ENCODE peak calls at places on chromosomes 16 and 17, in seven cellular contexts. One of them, this sample, is unnamed.

GRCh38 chr16:57763290-57764005 is 27.9 kb downstream of the KATNB1 start:
- DNase-seq in CD4-positive, alpha-beta memory T cell: no peak
- DNase-seq in fibroblast of lung: no peak
- DNase-seq in skeletal muscle cell: no peak
- DNase-seq in A549: no peak
- DNase-seq in HL-60: no peak
- DNase-seq in body of pancreas: no peak
- DNase-seq in this sample: no peak

GRCh38 chr16:30350134-30350871 is 4.8 kb downstream of the CD2BP2 start:
- DNase-seq in CD4-positive, alpha-beta memory T cell: no peak
- DNase-seq in fibroblast of lung: peak
- DNase-seq in skeletal muscle cell: no peak
- DNase-seq in A549: no peak
- DNase-seq in HL-60: no peak
- DNase-seq in body of pancreas: no peak
- DNase-seq in this sample: no peak

GRCh38 chr17:35052240-35052608 is 11.3 kb downstream of the RFFL start:
- DNase-seq in CD4-positive, alpha-beta memory T cell: no peak
- DNase-seq in fibroblast of lung: peak
- DNase-seq in skeletal muscle cell: peak
- DNase-seq in A549: no peak
- DNase-seq in HL-60: no peak
- DNase-seq in body of pancreas: no peak
- DNase-seq in this sample: peak

GRCh38 chr16:76910931-76911330 is 280.1 kb upstream of the MON1B start:
- DNase-seq in CD4-positive, alpha-beta memory T cell: no peak
- DNase-seq in fibroblast of lung: peak
- DNase-seq in skeletal muscle cell: peak
- DNase-seq in A549: peak
- DNase-seq in HL-60: no peak
- DNase-seq in body of pancreas: no peak
- DNase-seq in this sample: peak

GRCh38 chr17:48520631-48521045 is 10.2 kb downstream of the HOXB1 start:
- DNase-seq in CD4-positive, alpha-beta memory T cell: no peak
- DNase-seq in fibroblast of lung: no peak
- DNase-seq in skeletal muscle cell: no peak
- DNase-seq in A549: no peak
- DNase-seq in HL-60: no peak
- DNase-seq in body of pancreas: no peak
- DNase-seq in this sample: no peak

GRCh38 chr17:13572581-13572980 is 29.1 kb downstream of the HS3ST3A1 start:
- DNase-seq in CD4-positive, alpha-beta memory T cell: no peak
- DNase-seq in fibroblast of lung: no peak
- DNase-seq in skeletal muscle cell: no peak
- DNase-seq in A549: no peak
- DNase-seq in HL-60: no peak
- DNase-seq in body of pancreas: no peak
- DNase-seq in this sample: no peak

GRCh38 chr17:57107498-57108101 is 22.6 kb downstream of the AKAP1 start:
- DNase-seq in CD4-positive, alpha-beta memory T cell: no peak
- DNase-seq in fibroblast of lung: peak
- DNase-seq in skeletal muscle cell: no peak
- DNase-seq in A549: no peak
- DNase-seq in HL-60: no peak
- DNase-seq in body of pancreas: no peak
- DNase-seq in this sample: no peak

GRCh38 chr17:7479389-7480192 is at the start of gene ZBTB4:
- DNase-seq in CD4-positive, alpha-beta memory T cell: peak
- DNase-seq in fibroblast of lung: peak
- DNase-seq in skeletal muscle cell: no peak
- DNase-seq in A549: peak
- DNase-seq in HL-60: no peak
- DNase-seq in body of pancreas: peak
- DNase-seq in this sample: no peak

GRCh38 chr17:10549108-10549842 is at the start of gene MYH2:
- DNase-seq in CD4-positive, alpha-beta memory T cell: no peak
- DNase-seq in fibroblast of lung: no peak
- DNase-seq in skeletal muscle cell: no peak
- DNase-seq in A549: no peak
- DNase-seq in HL-60: no peak
- DNase-seq in body of pancreas: no peak
- DNase-seq in this sample: no peak

GRCh38 chr17:33562792-33563191 is 269.7 kb upstream of the ASIC2 start:
- DNase-seq in CD4-positive, alpha-beta memory T cell: no peak
- DNase-seq in fibroblast of lung: no peak
- DNase-seq in skeletal muscle cell: no peak
- DNase-seq in A549: no peak
- DNase-seq in HL-60: no peak
- DNase-seq in body of pancreas: no peak
- DNase-seq in this sample: no peak

GRCh38 chr17:61005358-61005757 is 327.7 kb downstream of the BCAS3 start:
- DNase-seq in CD4-positive, alpha-beta memory T cell: no peak
- DNase-seq in fibroblast of lung: no peak
- DNase-seq in skeletal muscle cell: no peak
- DNase-seq in A549: no peak
- DNase-seq in HL-60: no peak
- DNase-seq in body of pancreas: no peak
- DNase-seq in this sample: no peak

GRCh38 chr17:39073353-39073752 is 78.1 kb downstream of the PLXDC1 start:
- DNase-seq in CD4-positive, alpha-beta memory T cell: no peak
- DNase-seq in fibroblast of lung: no peak
- DNase-seq in skeletal muscle cell: no peak
- DNase-seq in A549: no peak
- DNase-seq in HL-60: no peak
- DNase-seq in body of pancreas: no peak
- DNase-seq in this sample: no peak

GRCh38 chr16:88315543-88316105 is 67.1 kb upstream of the ZNF469 start:
- DNase-seq in CD4-positive, alpha-beta memory T cell: no peak
- DNase-seq in fibroblast of lung: peak
- DNase-seq in skeletal muscle cell: no peak
- DNase-seq in A549: peak
- DNase-seq in HL-60: no peak
- DNase-seq in body of pancreas: no peak
- DNase-seq in this sample: no peak

GRCh38 chr16:11251525-11252481 is 4.2 kb downstream of the SOCS1 start:
- DNase-seq in CD4-positive, alpha-beta memory T cell: peak
- DNase-seq in fibroblast of lung: peak
- DNase-seq in skeletal muscle cell: peak
- DNase-seq in A549: no peak
- DNase-seq in HL-60: no peak
- DNase-seq in body of pancreas: no peak
- DNase-seq in this sample: peak

GRCh38 chr16:67396775-67397450 is 3.6 kb upstream of the TPPP3 start:
- DNase-seq in CD4-positive, alpha-beta memory T cell: no peak
- DNase-seq in fibroblast of lung: no peak
- DNase-seq in skeletal muscle cell: no peak
- DNase-seq in A549: no peak
- DNase-seq in HL-60: no peak
- DNase-seq in body of pancreas: no peak
- DNase-seq in this sample: no peak
- H3K4me3 ChIP-seq in CD4-positive, alpha-beta memory T cell: no peak
- H3K4me3 ChIP-seq in fibroblast of lung: no peak
- H3K4me3 ChIP-seq in skeletal muscle cell: no peak
- H3K4me3 ChIP-seq in A549: no peak
- H3K4me3 ChIP-seq in HL-60: no peak
- H3K4me3 ChIP-seq in body of pancreas: no peak
- H3K4me3 ChIP-seq in this sample: no peak

GRCh38 chr16:19131809-19132777 is 18.3 kb downstream of the ITPRIPL2 start:
- DNase-seq in CD4-positive, alpha-beta memory T cell: no peak
- DNase-seq in fibroblast of lung: no peak
- DNase-seq in skeletal muscle cell: no peak
- DNase-seq in A549: no peak
- DNase-seq in HL-60: no peak
- DNase-seq in body of pancreas: no peak
- DNase-seq in this sample: no peak

GRCh38 chr16:19132898-19133297 is 19.1 kb downstream of the ITPRIPL2 start:
- DNase-seq in CD4-positive, alpha-beta memory T cell: no peak
- DNase-seq in fibroblast of lung: no peak
- DNase-seq in skeletal muscle cell: no peak
- DNase-seq in A549: no peak
- DNase-seq in HL-60: no peak
- DNase-seq in body of pancreas: no peak
- DNase-seq in this sample: no peak

GRCh38 chr16:19130852-19131808 is 17.4 kb downstream of the ITPRIPL2 start:
- DNase-seq in CD4-positive, alpha-beta memory T cell: no peak
- DNase-seq in fibroblast of lung: peak
- DNase-seq in skeletal muscle cell: peak
- DNase-seq in A549: no peak
- DNase-seq in HL-60: peak
- DNase-seq in body of pancreas: no peak
- DNase-seq in this sample: peak

GRCh38 chr16:19128454-19129210 is 14.9 kb downstream of the ITPRIPL2 start:
- DNase-seq in CD4-positive, alpha-beta memory T cell: no peak
- DNase-seq in fibroblast of lung: no peak
- DNase-seq in skeletal muscle cell: no peak
- DNase-seq in A549: no peak
- DNase-seq in HL-60: no peak
- DNase-seq in body of pancreas: no peak
- DNase-seq in this sample: no peak

GRCh38 chr16:19130385-19130784 is 16.6 kb downstream of the ITPRIPL2 start:
- DNase-seq in CD4-positive, alpha-beta memory T cell: no peak
- DNase-seq in fibroblast of lung: no peak
- DNase-seq in skeletal muscle cell: no peak
- DNase-seq in A549: no peak
- DNase-seq in HL-60: no peak
- DNase-seq in body of pancreas: no peak
- DNase-seq in this sample: no peak
- H3K4me3 ChIP-seq in CD4-positive, alpha-beta memory T cell: no peak
- H3K4me3 ChIP-seq in fibroblast of lung: no peak
- H3K4me3 ChIP-seq in skeletal muscle cell: no peak
- H3K4me3 ChIP-seq in A549: no peak
- H3K4me3 ChIP-seq in HL-60: no peak
- H3K4me3 ChIP-seq in body of pancreas: no peak
- H3K4me3 ChIP-seq in this sample: no peak

GRCh38 chr17:40552806-40553693 is 12.2 kb downstream of the CCR7 start:
- DNase-seq in CD4-positive, alpha-beta memory T cell: no peak
- DNase-seq in fibroblast of lung: peak
- DNase-seq in skeletal muscle cell: no peak
- DNase-seq in A549: no peak
- DNase-seq in HL-60: no peak
- DNase-seq in body of pancreas: no peak
- DNase-seq in this sample: no peak

GRCh38 chr17:40550608-40551007 is 14.7 kb downstream of the CCR7 start:
- DNase-seq in CD4-positive, alpha-beta memory T cell: no peak
- DNase-seq in fibroblast of lung: peak
- DNase-seq in skeletal muscle cell: peak
- DNase-seq in A549: no peak
- DNase-seq in HL-60: no peak
- DNase-seq in body of pancreas: no peak
- DNase-seq in this sample: no peak

GRCh38 chr17:40553694-40554534 is 11.4 kb downstream of the CCR7 start:
- DNase-seq in CD4-positive, alpha-beta memory T cell: no peak
- DNase-seq in fibroblast of lung: peak
- DNase-seq in skeletal muscle cell: no peak
- DNase-seq in A549: no peak
- DNase-seq in HL-60: no peak
- DNase-seq in body of pancreas: no peak
- DNase-seq in this sample: no peak

GRCh38 chr17:40551091-40551873 is 14.0 kb downstream of the CCR7 start:
- DNase-seq in CD4-positive, alpha-beta memory T cell: no peak
- DNase-seq in fibroblast of lung: peak
- DNase-seq in skeletal muscle cell: peak
- DNase-seq in A549: peak
- DNase-seq in HL-60: no peak
- DNase-seq in body of pancreas: peak
- DNase-seq in this sample: peak

DNA sequence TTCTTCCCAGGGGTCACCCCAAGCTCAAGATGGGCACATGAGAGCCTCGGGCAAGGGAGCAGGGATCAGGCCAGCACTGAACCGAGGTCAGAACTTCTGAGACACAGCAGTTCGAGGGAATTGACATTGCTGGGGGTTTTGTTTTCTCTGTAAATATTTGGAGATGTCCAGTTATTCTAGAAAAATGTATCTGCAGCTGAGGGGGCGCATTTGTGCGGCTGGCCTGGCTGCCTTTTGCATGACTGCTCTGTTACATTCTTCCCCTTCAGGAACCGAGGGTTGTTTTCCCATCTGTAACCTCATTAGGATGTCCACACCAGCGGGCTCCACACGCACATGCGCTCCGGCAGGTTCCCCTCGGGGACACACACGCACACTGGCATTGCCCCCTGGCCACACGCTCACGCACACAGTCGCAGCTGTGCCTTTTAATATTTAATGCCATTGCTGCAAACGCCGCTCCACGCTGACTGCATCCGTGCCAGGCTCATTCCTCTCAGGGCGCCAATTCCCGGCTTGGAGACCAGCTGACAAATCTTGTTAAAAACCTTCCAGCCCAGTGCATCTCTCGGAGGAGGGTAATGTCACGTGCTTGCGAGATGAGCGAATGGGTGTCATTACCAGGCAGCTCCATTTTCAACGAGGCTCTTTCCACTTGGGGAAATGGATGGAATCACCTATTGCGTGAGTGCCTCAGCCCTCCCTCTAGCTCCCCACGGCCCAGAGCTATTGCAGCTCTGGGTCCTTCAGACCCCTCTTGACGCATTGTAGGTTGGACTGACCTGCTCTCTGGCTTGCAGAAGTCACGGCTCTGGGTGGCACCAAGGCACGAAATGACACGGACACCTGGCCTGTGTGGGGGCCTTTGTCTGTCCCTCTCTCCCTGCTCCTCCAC is 13.2 kb downstream of the CCR7 start:
- DNase-seq in CD4-positive, alpha-beta memory T cell: no peak
- DNase-seq in fibroblast of lung: peak
- DNase-seq in skeletal muscle cell: peak
- DNase-seq in A549: peak
- DNase-seq in HL-60: no peak
- DNase-seq in body of pancreas: no peak
- DNase-seq in this sample: peak
- H3K4me3 ChIP-seq in CD4-positive, alpha-beta memory T cell: no peak
- H3K4me3 ChIP-seq in fibroblast of lung: no peak
- H3K4me3 ChIP-seq in skeletal muscle cell: peak
- H3K4me3 ChIP-seq in A549: peak
- H3K4me3 ChIP-seq in HL-60: no peak
- H3K4me3 ChIP-seq in body of pancreas: no peak
- H3K4me3 ChIP-seq in this sample: peak

DNA sequence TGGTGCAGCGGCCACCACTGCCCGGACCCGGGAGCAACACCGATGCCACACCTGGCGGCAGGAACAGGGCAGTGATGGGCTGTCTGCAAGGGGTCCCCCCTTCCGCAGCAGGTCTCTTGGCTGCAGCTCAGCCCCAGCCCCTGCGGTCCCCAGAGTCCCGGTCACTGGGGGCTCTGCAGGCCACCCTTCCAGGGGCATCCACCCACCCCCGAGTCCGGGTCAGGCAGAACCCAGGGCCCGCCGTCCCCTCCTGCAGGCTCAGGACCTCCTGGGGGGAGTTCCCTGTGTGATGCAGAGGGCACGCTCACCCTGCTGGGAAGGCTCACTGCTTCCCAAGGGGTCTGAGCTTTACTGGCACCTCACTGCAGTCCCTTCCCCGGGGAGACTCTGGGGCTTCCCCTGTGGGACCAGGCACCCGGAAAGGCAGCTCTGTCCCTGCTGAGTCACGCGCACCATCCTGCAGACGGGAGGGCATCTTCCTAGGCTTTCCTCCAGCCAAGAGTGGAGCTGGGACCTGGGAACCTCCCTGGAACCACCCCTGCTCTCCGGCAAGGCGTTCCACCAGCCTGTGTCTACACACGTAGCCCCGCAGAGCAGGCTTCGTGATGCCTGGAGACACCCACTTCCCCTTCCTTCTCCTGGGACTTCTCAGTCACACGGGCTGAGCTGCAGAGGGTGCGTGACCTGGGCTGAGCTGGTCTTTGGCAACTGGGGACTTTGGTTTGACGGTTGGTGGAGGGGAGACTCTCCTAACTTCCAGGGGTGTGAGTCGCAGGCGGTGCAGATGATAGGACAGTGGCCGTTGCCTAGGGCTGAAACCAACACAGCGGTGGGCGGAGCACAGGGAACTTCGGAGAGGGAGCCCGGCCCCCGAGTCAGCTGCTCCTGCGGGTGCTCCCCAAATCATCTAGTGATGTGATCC is 23.4 kb downstream of the SLC25A10 start:
- DNase-seq in CD4-positive, alpha-beta memory T cell: no peak
- DNase-seq in fibroblast of lung: peak
- DNase-seq in skeletal muscle cell: no peak
- DNase-seq in A549: peak
- DNase-seq in HL-60: peak
- DNase-seq in body of pancreas: peak
- DNase-seq in this sample: no peak
- H3K4me3 ChIP-seq in CD4-positive, alpha-beta memory T cell: no peak
- H3K4me3 ChIP-seq in fibroblast of lung: no peak
- H3K4me3 ChIP-seq in skeletal muscle cell: no peak
- H3K4me3 ChIP-seq in A549: no peak
- H3K4me3 ChIP-seq in HL-60: peak
- H3K4me3 ChIP-seq in body of pancreas: no peak
- H3K4me3 ChIP-seq in this sample: no peak

This sample was measured in AG04450.